ENCODE peak calls at places on chromosome 17, in six cellular contexts. One of them, this sample, is unnamed.

GRCh38 chr17:32192379-32192778 is 50.1 kb downstream of the RHOT1 start:
- DNase-seq in stimulated activated CD4-positive, alpha-beta T cell treated with anti-CD3 and anti-CD28 coated beads, TNF-alpha, amount 100 ng/mL, for 24 hours: no peak
- DNase-seq in GDM1: no peak
- DNase-seq in GM23248: peak
- DNase-seq in WTC11: no peak
- DNase-seq in H4: no peak
- DNase-seq in this sample: no peak

GRCh38 chr17:17846645-17847044 is 9.9 kb upstream of the SREBF1 start:
- DNase-seq in H4: no peak
- DNase-seq in GDM1: no peak
- DNase-seq in stimulated activated CD4-positive, alpha-beta T cell treated with anti-CD3 and anti-CD28 coated beads, TNF-alpha, amount 100 ng/mL, for 24 hours: no peak
- DNase-seq in GM23248: no peak
- DNase-seq in WTC11: no peak
- DNase-seq in this sample: no peak

GRCh38 chr17:6677158-6677831 is 25.7 kb downstream of the C17orf100 start:
- DNase-seq in WTC11: no peak
- DNase-seq in stimulated activated CD4-positive, alpha-beta T cell treated with anti-CD3 and anti-CD28 coated beads, TNF-alpha, amount 100 ng/mL, for 24 hours: no peak
- DNase-seq in GM23248: peak
- DNase-seq in H4: peak
- DNase-seq in GDM1: peak
- DNase-seq in this sample: no peak

GRCh38 chr17:18960803-18961511 is 9.0 kb downstream of the SLC5A10 start:
- DNase-seq in GDM1: peak
- DNase-seq in H4: peak
- DNase-seq in stimulated activated CD4-positive, alpha-beta T cell treated with anti-CD3 and anti-CD28 coated beads, TNF-alpha, amount 100 ng/mL, for 24 hours: peak
- DNase-seq in WTC11: peak
- DNase-seq in GM23248: peak
- DNase-seq in this sample: peak

GRCh38 chr17:69093279-69093789 is 32.6 kb upstream of the ABCA9 start:
- DNase-seq in GDM1: peak
- DNase-seq in WTC11: no peak
- DNase-seq in stimulated activated CD4-positive, alpha-beta T cell treated with anti-CD3 and anti-CD28 coated beads, TNF-alpha, amount 100 ng/mL, for 24 hours: no peak
- DNase-seq in GM23248: no peak
- DNase-seq in H4: no peak
- DNase-seq in this sample: no peak

GRCh38 chr17:1486802-1487695 is 5.4 kb downstream of the MYO1C start:
- DNase-seq in stimulated activated CD4-positive, alpha-beta T cell treated with anti-CD3 and anti-CD28 coated beads, TNF-alpha, amount 100 ng/mL, for 24 hours: peak
- DNase-seq in GDM1: no peak
- DNase-seq in GM23248: peak
- DNase-seq in WTC11: peak
- DNase-seq in H4: no peak
- DNase-seq in this sample: no peak

GRCh38 chr17:63774141-63774981 is at the start of gene DDX42:
- DNase-seq in GM23248: peak
- DNase-seq in GDM1: no peak
- DNase-seq in stimulated activated CD4-positive, alpha-beta T cell treated with anti-CD3 and anti-CD28 coated beads, TNF-alpha, amount 100 ng/mL, for 24 hours: peak
- DNase-seq in WTC11: peak
- DNase-seq in H4: peak
- DNase-seq in this sample: peak

GRCh38 chr17:77738666-77739531 is 219.6 kb upstream of the TNRC6C start:
- DNase-seq in WTC11: peak
- DNase-seq in GDM1: no peak
- DNase-seq in H4: no peak
- DNase-seq in GM23248: peak
- DNase-seq in stimulated activated CD4-positive, alpha-beta T cell treated with anti-CD3 and anti-CD28 coated beads, TNF-alpha, amount 100 ng/mL, for 24 hours: no peak
- DNase-seq in this sample: no peak

GRCh38 chr17:6526362-6527152 is 29.8 kb downstream of the PITPNM3 start:
- DNase-seq in GM23248: peak
- DNase-seq in stimulated activated CD4-positive, alpha-beta T cell treated with anti-CD3 and anti-CD28 coated beads, TNF-alpha, amount 100 ng/mL, for 24 hours: no peak
- DNase-seq in GDM1: no peak
- DNase-seq in H4: no peak
- DNase-seq in WTC11: no peak
- DNase-seq in this sample: no peak

GRCh38 chr17:60154616-60155426 is 5.0 kb downstream of the CA4 start:
- DNase-seq in GDM1: no peak
- DNase-seq in WTC11: no peak
- DNase-seq in stimulated activated CD4-positive, alpha-beta T cell treated with anti-CD3 and anti-CD28 coated beads, TNF-alpha, amount 100 ng/mL, for 24 hours: no peak
- DNase-seq in H4: no peak
- DNase-seq in GM23248: peak
- DNase-seq in this sample: no peak

GRCh38 chr17:8371786-8372185 is 4.7 kb downstream of the KRABD2 start:
- DNase-seq in WTC11: no peak
- DNase-seq in GDM1: no peak
- DNase-seq in GM23248: no peak
- DNase-seq in H4: no peak
- DNase-seq in stimulated activated CD4-positive, alpha-beta T cell treated with anti-CD3 and anti-CD28 coated beads, TNF-alpha, amount 100 ng/mL, for 24 hours: no peak
- DNase-seq in this sample: no peak

GRCh38 chr17:50899559-50900319 is 33.6 kb upstream of the TOB1 start:
- DNase-seq in GM23248: no peak
- DNase-seq in H4: no peak
- DNase-seq in WTC11: no peak
- DNase-seq in GDM1: no peak
- DNase-seq in stimulated activated CD4-positive, alpha-beta T cell treated with anti-CD3 and anti-CD28 coated beads, TNF-alpha, amount 100 ng/mL, for 24 hours: no peak
- DNase-seq in this sample: no peak

GRCh38 chr17:78725448-78726021 is 56.5 kb downstream of the CYTH1 start:
- DNase-seq in GDM1: peak
- DNase-seq in WTC11: no peak
- DNase-seq in GM23248: no peak
- DNase-seq in stimulated activated CD4-positive, alpha-beta T cell treated with anti-CD3 and anti-CD28 coated beads, TNF-alpha, amount 100 ng/mL, for 24 hours: no peak
- DNase-seq in H4: no peak
- DNase-seq in this sample: no peak

GRCh38 chr17:72702998-72703397 is 389.5 kb downstream of the SLC39A11 start:
- DNase-seq in H4: no peak
- DNase-seq in GDM1: no peak
- DNase-seq in GM23248: no peak
- DNase-seq in WTC11: no peak
- DNase-seq in stimulated activated CD4-positive, alpha-beta T cell treated with anti-CD3 and anti-CD28 coated beads, TNF-alpha, amount 100 ng/mL, for 24 hours: no peak
- DNase-seq in this sample: no peak

GRCh38 chr17:69485126-69485724 is 70.7 kb downstream of the MAP2K6 start:
- DNase-seq in WTC11: no peak
- DNase-seq in H4: no peak
- DNase-seq in stimulated activated CD4-positive, alpha-beta T cell treated with anti-CD3 and anti-CD28 coated beads, TNF-alpha, amount 100 ng/mL, for 24 hours: no peak
- DNase-seq in GM23248: peak
- DNase-seq in GDM1: no peak
- DNase-seq in this sample: no peak

GRCh38 chr17:81966343-81967243 is 5.6 kb upstream of the NOTUM start:
- DNase-seq in WTC11: peak
- DNase-seq in GM23248: no peak
- DNase-seq in H4: peak
- DNase-seq in stimulated activated CD4-positive, alpha-beta T cell treated with anti-CD3 and anti-CD28 coated beads, TNF-alpha, amount 100 ng/mL, for 24 hours: no peak
- DNase-seq in GDM1: no peak
- DNase-seq in this sample: no peak

GRCh38 chr17:76076765-76077581 is 2.0 kb upstream of the ZACN start:
- DNase-seq in H4: no peak
- DNase-seq in GM23248: peak
- DNase-seq in GDM1: no peak
- DNase-seq in stimulated activated CD4-positive, alpha-beta T cell treated with anti-CD3 and anti-CD28 coated beads, TNF-alpha, amount 100 ng/mL, for 24 hours: no peak
- DNase-seq in WTC11: peak
- DNase-seq in this sample: no peak

GRCh38 chr17:56755310-56755709 is 78.4 kb downstream of the C17orf67 start:
- DNase-seq in H4: no peak
- DNase-seq in GDM1: no peak
- DNase-seq in stimulated activated CD4-positive, alpha-beta T cell treated with anti-CD3 and anti-CD28 coated beads, TNF-alpha, amount 100 ng/mL, for 24 hours: no peak
- DNase-seq in WTC11: no peak
- DNase-seq in GM23248: no peak
- DNase-seq in this sample: no peak

GRCh38 chr17:36862116-36862920 is 75.0 kb upstream of the LHX1 start:
- DNase-seq in GDM1: no peak
- DNase-seq in WTC11: no peak
- DNase-seq in GM23248: no peak
- DNase-seq in stimulated activated CD4-positive, alpha-beta T cell treated with anti-CD3 and anti-CD28 coated beads, TNF-alpha, amount 100 ng/mL, for 24 hours: no peak
- DNase-seq in H4: no peak
- DNase-seq in this sample: no peak

This sample was measured in AML-193.